ENCODE peak calls at places on chromosomes 13 and 19, in four cellular contexts. H is EH, J is tibial artery, F is HCEC 1CT. V is an unnamed sample.

GRCh38 chr19:11856568-11857264 is 8.2 kb downstream of the ZNF439 start:
- DNase-seq in H (no peak), F (no peak), J (no peak), V (no peak)

GRCh38 chr19:15292847-15293582 is 39.3 kb downstream of the BRD4 start:
- DNase-seq in F (no peak), J (no peak), H (peak), V (no peak)

GRCh38 chr19:45008554-45008953 is 7.3 kb downstream of the RELB start:
- DNase-seq in H (no peak), F (no peak), J (no peak), V (no peak)

GRCh38 chr19:1734328-1734966 is 18.9 kb upstream of the ONECUT3 start:
- DNase-seq in F (no peak), H (no peak), J (no peak), V (no peak)

GRCh38 chr19:29640231-29640630 is 25.0 kb upstream of the PLEKHF1 start:
- DNase-seq in H (no peak), J (no peak), F (no peak), V (no peak)

GRCh38 chr13:105329359-105329758 is 1206.1 kb downstream of the EFNB2 start:
- DNase-seq in H (peak), F (no peak), J (no peak), V (no peak)

GRCh38 chr13:97121894-97122293 is 100.2 kb upstream of the MBNL2 start:
- DNase-seq in H (peak), J (no peak), F (peak), V (no peak)

GRCh38 chr19:50718255-50719118 is 1.1 kb downstream of the SHANK1 start:
- DNase-seq in F (no peak), H (peak), J (no peak), V (no peak)

GRCh38 chr19:18156841-18157464 is 4.0 kb downstream of the PIK3R2 start:
- DNase-seq in J (peak), H (peak), F (peak), V (peak)

GRCh38 chr19:55301459-55302331 is 17.9 kb downstream of the BRSK1 start:
- DNase-seq in H (peak), F (peak), J (peak), V (peak)

GRCh38 chr13:52879950-52880650 is 31.7 kb upstream of the PCDH8 start:
- DNase-seq in F (no peak), H (no peak), J (no peak), V (no peak)

GRCh38 chr19:1904385-1905070 is 671 bp upstream of the ADAT3 start:
- DNase-seq in J (no peak), F (no peak), H (no peak), V (no peak)

GRCh38 chr13:67651908-67652307 is 421.8 kb upstream of the PCDH9 start:
- DNase-seq in H (no peak), F (peak), J (no peak), V (no peak)

GRCh38 chr19:44657211-44657921 is 13.7 kb downstream of the PVR start:
- DNase-seq in F (peak), J (peak), H (peak), V (peak)

GRCh38 chr19:43755256-43755801 is 567 bp upstream of the SMG9 start:
- DNase-seq in F (peak), J (peak), H (peak), V (no peak)

GRCh38 chr13:41007359-41008118 is 11.6 kb downstream of the ELF1 start:
- DNase-seq in J (no peak), H (peak), F (no peak), V (no peak)

GRCh38 chr19:35211545-35212230 is 16.9 kb downstream of the FAM187B start:
- DNase-seq in F (no peak), H (no peak), J (peak), V (no peak)

GRCh38 chr13:110306960-110307696 is at the start of the genes COL4A1 and COL4A2:
- DNase-seq in J (peak), F (peak), H (peak), V (peak)

GRCh38 chr13:93769607-93770006 is 543.0 kb downstream of the GPC6 start:
- DNase-seq in F (no peak), J (no peak), H (no peak), V (no peak)

GRCh38 chr19:43300876-43301765 is 31.8 kb upstream of the PSG9 start:
- DNase-seq in F (no peak), J (no peak), H (peak), V (peak)

GRCh38 chr13:30382836-30383525 is 39.3 kb upstream of the UBE2L5 start:
- DNase-seq in J (peak), F (no peak), H (no peak), V (no peak)

GRCh38 chr19:17262557-17262956 is 2.0 kb downstream of the USHBP1 start:
- DNase-seq in H (no peak), F (no peak), J (no peak), V (no peak)

GRCh38 chr19:1355258-1355973 is 28.3 kb upstream of the NDUFS7 start:
- DNase-seq in J (no peak), F (no peak), H (no peak), V (no peak)

GRCh38 chr13:82867284-82867683 is 1015.0 kb downstream of the SLITRK1 start:
- DNase-seq in F (no peak), J (no peak), H (no peak), V (no peak)

GRCh38 chr19:5967994-5968430 is 9.9 kb downstream of the RANBP3 start:
- DNase-seq in H (peak), F (peak), J (peak), V (peak)

GRCh38 chr13:112032186-112032835 is 34.6 kb upstream of the SOX1 start:
- DNase-seq in H (no peak), J (no peak), F (peak), V (peak)

GRCh38 chr13:114110091-114110829 is 22.2 kb downstream of the RASA3 start:
- DNase-seq in F (no peak), H (peak), J (peak), V (no peak)

GRCh38 chr13:112873851-112874750 is 94.9 kb upstream of the MCF2L start:
- DNase-seq in J (peak), F (peak), H (peak), V (peak)